ENCODE peak calls at places on chromosome 17, in nine cellular contexts. Z is A549, E is ascending aorta, P is heart left ventricle, F is dorsolateral prefrontal cortex, W is heart right ventricle, S is AG04450, J is tibial artery, R is vagina. G is an unnamed sample.

GRCh38 chr17:2068589-2069051 is 13.7 kb downstream of the HIC1 start:
- DNase-seq in Z (no peak), E (no peak), P (no peak), F (no peak), W (no peak), S (no peak), J (no peak), R (no peak), G (peak; percentile 72)

GRCh38 chr17:80782536-80783427 is 208.9 kb upstream of the CHMP6 start:
- DNase-seq in Z (peak; percentile 50), E (peak; percentile 44), P (no peak), F (peak; percentile 26), W (no peak), S (no peak), J (peak; percentile 48), R (no peak), G (no peak)

GRCh38 chr17:35387496-35387895 is 14.1 kb upstream of the SLFN11 start:
- DNase-seq in Z (no peak), E (no peak), P (no peak), F (no peak), W (no peak), S (no peak), J (no peak), R (no peak), G (no peak)

GRCh38 chr17:74318391-74318790 is 7.6 kb upstream of the KIF19 start:
- DNase-seq in Z (no peak), E (no peak), P (no peak), F (no peak), W (no peak), S (no peak), J (no peak), R (no peak), G (no peak)

GRCh38 chr17:27155866-27156265 is 138.0 kb upstream of the WSB1 start:
- DNase-seq in Z (no peak), E (no peak), P (peak; percentile 11), F (no peak), W (no peak), S (no peak), J (peak; percentile 44), R (no peak), G (no peak)

GRCh38 chr17:27664606-27664965 is 33.6 kb downstream of the LGALS9 start:
- DNase-seq in Z (no peak), E (no peak), P (no peak), F (no peak), W (no peak), S (no peak), J (no peak), R (no peak), G (peak; percentile 16)

GRCh38 chr17:77137111-77137510 is 3.7 kb upstream of the SEC14L1 start:
- DNase-seq in Z (no peak), E (no peak), P (no peak), F (no peak), W (no peak), S (no peak), J (no peak), R (no peak), G (no peak)

GRCh38 chr17:72135546-72136325 is 14.9 kb downstream of the SOX9 start:
- DNase-seq in Z (no peak), E (no peak), P (no peak), F (no peak), W (no peak), S (no peak), J (no peak), R (no peak), G (no peak)

GRCh38 chr17:29800457-29800856 is 129.6 kb downstream of the SSH2 start:
- DNase-seq in Z (no peak), E (no peak), P (no peak), F (no peak), W (no peak), S (no peak), J (no peak), R (no peak), G (no peak)

GRCh38 chr17:63381101-63381729 is 64.9 kb downstream of the CYB561 start:
- DNase-seq in Z (no peak), E (no peak), P (no peak), F (no peak), W (no peak), S (peak; percentile 42), J (no peak), R (no peak), G (no peak)

GRCh38 chr17:6695051-6695450 is 18.1 kb downstream of the SLC13A5 start:
- DNase-seq in Z (no peak), E (no peak), P (no peak), F (no peak), W (no peak), S (no peak), J (no peak), R (no peak), G (no peak)

GRCh38 chr17:75032896-75033294 is 13.9 kb downstream of the ATP5PD start:
- DNase-seq in Z (peak; percentile 52), E (peak; percentile 80), P (peak; percentile 56), F (no peak), W (no peak), S (no peak), J (peak; percentile 77), R (no peak), G (no peak)

GRCh38 chr17:1347681-1348318 is 52.2 kb downstream of the YWHAE start:
- DNase-seq in Z (no peak), E (no peak), P (peak; percentile 32), F (no peak), W (no peak), S (no peak), J (no peak), R (no peak), G (no peak)

GRCh38 chr17:30551666-30552339 is 74.6 kb downstream of the GOSR1 start:
- DNase-seq in Z (no peak), E (no peak), P (no peak), F (no peak), W (no peak), S (no peak), J (peak; percentile 32), R (no peak), G (no peak)

GRCh38 chr17:8887834-8888703 is 20.6 kb upstream of the PIK3R6 start:
- DNase-seq in Z (peak; percentile 69), E (no peak), P (peak; percentile 54), F (no peak), W (peak; percentile 54), S (no peak), J (no peak), R (no peak), G (no peak)

GRCh38 chr17:4485676-4486646 is 12.7 kb upstream of the SPNS2 start:
- DNase-seq in Z (no peak), E (no peak), P (no peak), F (no peak), W (no peak), S (no peak), J (no peak), R (no peak), G (no peak)

GRCh38 chr17:75447951-75448856 is 8.2 kb upstream of the TMEM94 start:
- DNase-seq in Z (no peak), E (no peak), P (no peak), F (no peak), W (no peak), S (no peak), J (no peak), R (no peak), G (no peak)

GRCh38 chr17:78642707-78643106 is 65.5 kb upstream of the DNAH17 start:
- DNase-seq in Z (no peak), E (no peak), P (no peak), F (no peak), W (no peak), S (no peak), J (no peak), R (no peak), G (no peak)

DNA sequence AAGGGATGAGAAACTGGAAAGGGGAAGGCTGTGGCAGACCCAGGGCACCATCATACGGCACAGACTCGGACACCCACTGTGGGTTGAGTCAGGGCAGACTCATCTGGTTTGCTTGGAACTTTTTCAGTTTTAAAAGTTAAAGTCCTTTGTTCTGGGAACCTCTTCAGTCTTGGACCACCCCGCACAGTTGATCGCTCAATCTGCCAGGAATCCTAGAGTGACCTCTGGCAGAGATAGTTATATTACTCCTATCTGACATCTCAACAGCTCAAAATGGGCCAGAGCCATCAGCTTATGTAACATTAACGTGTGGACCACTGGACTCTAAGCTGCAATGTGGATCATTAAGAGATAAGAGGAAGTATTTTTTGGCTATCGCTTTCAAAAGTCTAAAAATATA is 164.3 kb downstream of the ABCA8 start:
- DNase-seq in Z (no peak), E (no peak), P (peak; percentile 49), F (no peak), W (no peak), S (no peak), J (no peak), R (no peak), G (no peak)
- H3K27ac ChIP-seq in Z (no peak overlapping the region), E (no peak overlapping the region), P (peak overlapping the region; percentile 87), F (no peak overlapping the region), W (peak overlapping the region; percentile 68), S (no peak overlapping the region), J (no peak overlapping the region), R (peak overlapping the region; percentile 20), G (no peak overlapping the region)

GRCh38 chr17:301681-302299 is 50.8 kb downstream of the RPH3AL start:
- DNase-seq in Z (no peak), E (no peak), P (peak; percentile 52), F (no peak), W (peak; percentile 70), S (no peak), J (no peak), R (no peak), G (peak; percentile 48)
- H3K27ac ChIP-seq in Z (no peak overlapping the region), E (peak overlapping the region; percentile 11), P (peak overlapping the region; percentile 85), F (no peak overlapping the region), W (peak overlapping the region; percentile 84), S (no peak overlapping the region), J (no peak overlapping the region), R (peak overlapping the region; percentile 23), G (no peak overlapping the region)

DNA sequence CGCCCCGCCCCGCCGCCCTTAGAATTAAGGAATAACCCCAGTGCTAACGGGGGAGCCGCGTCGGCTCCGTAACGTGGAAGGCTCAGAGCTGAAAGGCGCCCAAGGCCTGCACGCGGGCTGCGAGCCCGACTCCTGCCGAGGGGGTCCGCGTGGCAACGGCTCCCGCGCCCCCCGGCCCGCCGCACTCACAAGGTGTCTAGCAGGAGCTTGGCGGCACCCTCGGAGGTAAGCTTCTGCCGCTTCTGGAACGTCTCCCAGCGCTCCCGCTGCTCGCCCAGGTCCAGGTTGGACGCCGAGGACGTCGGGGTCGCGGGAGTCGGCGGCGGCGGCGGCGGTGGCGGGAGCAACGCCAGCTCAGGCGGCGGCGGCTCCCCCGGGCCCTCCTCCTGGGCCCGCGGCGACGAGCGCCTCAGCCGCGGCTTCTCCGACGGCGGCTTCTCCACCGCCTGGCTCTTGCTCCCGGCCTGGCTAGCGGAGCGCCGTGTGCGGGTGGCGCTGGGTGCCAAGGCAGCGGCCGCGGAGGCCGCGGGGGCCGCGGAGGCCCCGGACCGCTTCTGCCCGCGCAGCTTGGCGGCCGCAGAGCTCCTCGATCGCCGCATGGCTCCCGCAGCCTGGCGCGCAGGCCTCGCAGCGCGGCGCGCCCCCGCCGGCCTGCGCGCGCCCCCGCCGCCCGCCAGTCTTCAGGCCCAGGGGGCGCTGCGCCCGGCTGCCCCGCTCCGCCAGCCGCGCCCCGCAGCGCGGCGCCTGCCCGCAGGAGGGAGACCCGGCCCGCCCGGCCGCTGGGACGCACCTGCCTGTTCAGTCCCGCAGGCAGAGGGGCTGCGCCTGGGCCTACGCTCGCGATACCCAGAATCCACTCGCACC is at the start of gene CENPV:
- DNase-seq in Z (peak; percentile 91), E (peak; percentile 68), P (peak; percentile 29), F (peak; percentile 49), W (peak; percentile 34), S (no peak), J (peak; percentile 64), R (no peak), G (peak; percentile 59)
- H3K27ac ChIP-seq in Z (peak within 1 kb of the TSS; percentile 96), E (peak within 1 kb of the TSS; percentile 63), P (no peak within 1 kb of the TSS), F (peak within 1 kb of the TSS; percentile 90), W (no peak within 1 kb of the TSS), S (peak within 1 kb of the TSS; percentile 80), J (peak within 1 kb of the TSS; percentile 44), R (peak within 1 kb of the TSS; percentile 66), G (peak within 1 kb of the TSS; percentile 20)

GRCh38 chr17:58513913-58514794 is at the start of gene MTMR4:
- DNase-seq in Z (peak; percentile 84), E (peak; percentile 91), P (peak; percentile 85), F (peak; percentile 90), W (peak; percentile 85), S (peak; percentile 21), J (peak; percentile 93), R (peak; percentile 87), G (no peak)
- H3K27ac ChIP-seq in Z (peak within 1 kb of the TSS; percentile 88), E (peak within 1 kb of the TSS; percentile 98), P (peak within 1 kb of the TSS; percentile 73), F (peak within 1 kb of the TSS; percentile 90), W (peak within 1 kb of the TSS; percentile 70), S (peak within 1 kb of the TSS; percentile 11), J (peak within 1 kb of the TSS; percentile 93), R (peak within 1 kb of the TSS; percentile 84), G (peak within 1 kb of the TSS; percentile 43)

G was measured in RWPE2.